ENCODE peak calls at places on chromosomes 5 and 9, in five cellular contexts. One of them, this sample, is unnamed.

GRCh38 chr5:159100928-159101646 is 1.4 kb upstream of the EBF1 start:
- ATAC-seq in activated CD4-positive, CD25-positive, alpha-beta regulatory T cell treated with anti-CD3 and anti-CD28 coated beads, Interleukin-2, amount 50 U/mL, for 24 hours: no peak
- ATAC-seq in PC-3: peak; percentile 17
- ATAC-seq in HCT116: no peak
- ATAC-seq in Panc1: no peak
- ATAC-seq in this sample: peak; percentile 17

GRCh38 chr5:14400085-14400484 is 181.5 kb upstream of the OTULINL start:
- ATAC-seq in activated CD4-positive, CD25-positive, alpha-beta regulatory T cell treated with anti-CD3 and anti-CD28 coated beads, Interleukin-2, amount 50 U/mL, for 24 hours: no peak
- ATAC-seq in PC-3: peak; percentile 29
- ATAC-seq in HCT116: no peak
- ATAC-seq in Panc1: no peak
- ATAC-seq in this sample: no peak

GRCh38 chr5:18325431-18325830 is 691.2 kb downstream of the TAF11L14 start:
- ATAC-seq in activated CD4-positive, CD25-positive, alpha-beta regulatory T cell treated with anti-CD3 and anti-CD28 coated beads, Interleukin-2, amount 50 U/mL, for 24 hours: no peak
- ATAC-seq in PC-3: no peak
- ATAC-seq in HCT116: no peak
- ATAC-seq in Panc1: no peak
- ATAC-seq in this sample: no peak

GRCh38 chr9:99569840-99570239 is 251.8 kb upstream of the NR4A3 start:
- ATAC-seq in activated CD4-positive, CD25-positive, alpha-beta regulatory T cell treated with anti-CD3 and anti-CD28 coated beads, Interleukin-2, amount 50 U/mL, for 24 hours: no peak
- ATAC-seq in PC-3: no peak
- ATAC-seq in HCT116: no peak
- ATAC-seq in Panc1: no peak
- ATAC-seq in this sample: no peak

GRCh38 chr9:117747571-117747970 is 43.4 kb downstream of the TLR4 start:
- ATAC-seq in activated CD4-positive, CD25-positive, alpha-beta regulatory T cell treated with anti-CD3 and anti-CD28 coated beads, Interleukin-2, amount 50 U/mL, for 24 hours: no peak
- ATAC-seq in PC-3: no peak
- ATAC-seq in HCT116: no peak
- ATAC-seq in Panc1: no peak
- ATAC-seq in this sample: no peak

GRCh38 chr5:127801751-127802476 is 98.7 kb downstream of the CCDC192 start:
- ATAC-seq in activated CD4-positive, CD25-positive, alpha-beta regulatory T cell treated with anti-CD3 and anti-CD28 coated beads, Interleukin-2, amount 50 U/mL, for 24 hours: no peak
- ATAC-seq in PC-3: peak; percentile 75
- ATAC-seq in HCT116: no peak
- ATAC-seq in Panc1: no peak
- ATAC-seq in this sample: no peak

GRCh38 chr9:72843525-72844439 is 109.1 kb downstream of the ALDH1A1 start:
- ATAC-seq in activated CD4-positive, CD25-positive, alpha-beta regulatory T cell treated with anti-CD3 and anti-CD28 coated beads, Interleukin-2, amount 50 U/mL, for 24 hours: no peak
- ATAC-seq in PC-3: no peak
- ATAC-seq in HCT116: peak; percentile 99
- ATAC-seq in Panc1: no peak
- ATAC-seq in this sample: peak; percentile 93

GRCh38 chr5:75668988-75669760 is 48.1 kb downstream of the POC5 start:
- ATAC-seq in activated CD4-positive, CD25-positive, alpha-beta regulatory T cell treated with anti-CD3 and anti-CD28 coated beads, Interleukin-2, amount 50 U/mL, for 24 hours: peak; percentile 96
- ATAC-seq in PC-3: peak; percentile 72
- ATAC-seq in HCT116: no peak
- ATAC-seq in Panc1: peak; percentile 72
- ATAC-seq in this sample: peak; percentile 57

GRCh38 chr5:173152547-173152946 is 8.2 kb downstream of the BNIP1 start:
- ATAC-seq in activated CD4-positive, CD25-positive, alpha-beta regulatory T cell treated with anti-CD3 and anti-CD28 coated beads, Interleukin-2, amount 50 U/mL, for 24 hours: no peak
- ATAC-seq in PC-3: no peak
- ATAC-seq in HCT116: no peak
- ATAC-seq in Panc1: no peak
- ATAC-seq in this sample: no peak

GRCh38 chr9:107340920-107341632 is 58.0 kb downstream of the RAD23B start:
- ATAC-seq in activated CD4-positive, CD25-positive, alpha-beta regulatory T cell treated with anti-CD3 and anti-CD28 coated beads, Interleukin-2, amount 50 U/mL, for 24 hours: peak; percentile 69
- ATAC-seq in PC-3: peak; percentile 61
- ATAC-seq in HCT116: peak; percentile 83
- ATAC-seq in Panc1: peak; percentile 80
- ATAC-seq in this sample: peak; percentile 76

GRCh38 chr5:80195837-80196400 is 59.9 kb downstream of the SERINC5 start:
- ATAC-seq in activated CD4-positive, CD25-positive, alpha-beta regulatory T cell treated with anti-CD3 and anti-CD28 coated beads, Interleukin-2, amount 50 U/mL, for 24 hours: no peak
- ATAC-seq in PC-3: no peak
- ATAC-seq in HCT116: no peak
- ATAC-seq in Panc1: no peak
- ATAC-seq in this sample: no peak

GRCh38 chr9:115237383-115238087 is 119.6 kb upstream of the TNC start:
- ATAC-seq in activated CD4-positive, CD25-positive, alpha-beta regulatory T cell treated with anti-CD3 and anti-CD28 coated beads, Interleukin-2, amount 50 U/mL, for 24 hours: no peak
- ATAC-seq in PC-3: no peak
- ATAC-seq in HCT116: no peak
- ATAC-seq in Panc1: no peak
- ATAC-seq in this sample: no peak

GRCh38 chr5:18050344-18050743 is 416.1 kb downstream of the TAF11L14 start:
- ATAC-seq in activated CD4-positive, CD25-positive, alpha-beta regulatory T cell treated with anti-CD3 and anti-CD28 coated beads, Interleukin-2, amount 50 U/mL, for 24 hours: no peak
- ATAC-seq in PC-3: no peak
- ATAC-seq in HCT116: no peak
- ATAC-seq in Panc1: no peak
- ATAC-seq in this sample: no peak

GRCh38 chr9:77271023-77271690 is 93.8 kb downstream of the VPS13A start:
- ATAC-seq in activated CD4-positive, CD25-positive, alpha-beta regulatory T cell treated with anti-CD3 and anti-CD28 coated beads, Interleukin-2, amount 50 U/mL, for 24 hours: no peak
- ATAC-seq in PC-3: no peak
- ATAC-seq in HCT116: no peak
- ATAC-seq in Panc1: no peak
- ATAC-seq in this sample: peak; percentile 69

GRCh38 chr9:8961186-8961666 is 1161.6 kb upstream of the DMAC1 start:
- ATAC-seq in activated CD4-positive, CD25-positive, alpha-beta regulatory T cell treated with anti-CD3 and anti-CD28 coated beads, Interleukin-2, amount 50 U/mL, for 24 hours: no peak
- ATAC-seq in PC-3: no peak
- ATAC-seq in HCT116: no peak
- ATAC-seq in Panc1: no peak
- ATAC-seq in this sample: no peak

This sample was measured in esophagus mucosa.